ENCODE peak calls at places on chromosomes 7 and 10, in four cellular contexts. U is K562, O is GM12878, Z is HepG2. Q is an unnamed sample.

GRCh38 chr7:81159402-81159801 is 240.6 kb upstream of the SEMA3C start:
- DNase-seq in Z (peak), O (no peak), U (peak), Q (peak)

GRCh38 chr10:127797339-127797738 is 60.4 kb downstream of the FOXI2 start:
- DNase-seq in U (no peak), Z (peak), O (no peak), Q (no peak)

GRCh38 chr7:32536585-32536984 is 41.3 kb downstream of the AVL9 start:
- DNase-seq in U (no peak), O (no peak), Z (no peak), Q (peak)

GRCh38 chr7:157993406-157994105 is 594.1 kb downstream of the PTPRN2 start:
- DNase-seq in U (no peak), O (no peak), Z (no peak), Q (no peak)

GRCh38 chr10:130341325-130341724 is 205.1 kb downstream of the GLRX3 start:
- DNase-seq in O (no peak), Z (no peak), U (peak), Q (no peak)

GRCh38 chr10:89296227-89296648 is 5.6 kb upstream of the IFIT2 start:
- DNase-seq in U (no peak), O (no peak), Z (no peak), Q (no peak)

GRCh38 chr7:12635830-12636229 is 51.6 kb upstream of the ARL4A start:
- DNase-seq in U (no peak), Z (no peak), O (peak), Q (no peak)

GRCh38 chr7:102287082-102287464 is 405 bp downstream of the SH2B2 start:
- DNase-seq in O (no peak), Z (no peak), U (no peak), Q (no peak)

GRCh38 chr10:114181971-114182370 is 2.8 kb downstream of the TDRD1 start:
- DNase-seq in U (no peak), Z (no peak), O (no peak), Q (no peak)

GRCh38 chr10:35356725-35357092 is 20.4 kb downstream of the CCNY start:
- DNase-seq in O (no peak), U (no peak), Z (no peak), Q (no peak)

GRCh38 chr7:158123214-158123613 is 464.4 kb downstream of the PTPRN2 start:
- DNase-seq in Z (no peak), U (no peak), O (no peak), Q (no peak)

GRCh38 chr10:70920519-70920918 is 32.2 kb upstream of the PCBD1 start:
- DNase-seq in Z (no peak), U (no peak), O (no peak), Q (no peak)

GRCh38 chr10:344582-345200 is 209.4 kb downstream of the ZMYND11 start:
- DNase-seq in U (no peak), Z (no peak), O (no peak), Q (no peak)

GRCh38 chr10:73639286-73639685 is 2.0 kb downstream of the MYOZ1 start:
- DNase-seq in Z (no peak), O (no peak), U (no peak), Q (no peak)

GRCh38 chr7:66604198-66604597 is 24.5 kb upstream of the KCTD7 start:
- DNase-seq in U (no peak), O (no peak), Z (peak), Q (no peak)

GRCh38 chr7:83055197-83055596 is 107.5 kb downstream of the PCLO start:
- DNase-seq in O (no peak), U (no peak), Z (no peak), Q (no peak)

GRCh38 chr7:83054472-83054871 is 108.2 kb downstream of the PCLO start:
- DNase-seq in O (no peak), U (no peak), Z (no peak), Q (no peak)

GRCh38 chr7:83065714-83066113 is 97.0 kb downstream of the PCLO start:
- DNase-seq in Z (no peak), U (no peak), O (no peak), Q (no peak)

GRCh38 chr7:83058667-83059066 is 104.0 kb downstream of the PCLO start:
- DNase-seq in U (no peak), O (no peak), Z (no peak), Q (no peak)

DNA sequence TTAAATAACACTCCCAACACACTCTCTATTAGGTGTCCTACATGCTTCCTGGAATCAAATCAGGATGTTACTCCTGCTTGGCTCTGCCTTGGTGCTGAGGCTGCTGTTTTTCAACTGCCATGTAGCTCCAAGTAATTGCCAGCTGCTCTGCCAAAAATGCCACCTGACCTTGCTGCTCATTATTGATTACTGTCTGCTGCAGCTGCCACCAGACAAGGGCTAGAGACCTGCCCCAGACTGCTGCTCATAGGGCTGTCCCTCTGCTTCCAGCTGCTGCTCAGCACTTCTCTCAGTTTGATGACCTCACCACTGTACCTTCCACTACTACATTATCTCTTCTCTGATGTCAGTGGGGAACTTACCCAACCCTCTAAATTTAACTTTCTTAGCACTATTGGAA is 102.5 kb downstream of the PCLO start:
- DNase-seq in Z (no peak), U (no peak), O (no peak), Q (no peak)
- TF ChIP-seq POLR2AphosphoS2 in Z (no peak), U (no peak), O (no peak), Q (no peak)

GRCh38 chr7:17941171-17941490 is 837 bp upstream of the SNX13 start:
- DNase-seq in O (no peak), U (no peak), Z (peak), Q (peak)
- TF ChIP-seq SMC3 in O (no peak), U (no peak), Z (no peak), Q (no peak)

DNA sequence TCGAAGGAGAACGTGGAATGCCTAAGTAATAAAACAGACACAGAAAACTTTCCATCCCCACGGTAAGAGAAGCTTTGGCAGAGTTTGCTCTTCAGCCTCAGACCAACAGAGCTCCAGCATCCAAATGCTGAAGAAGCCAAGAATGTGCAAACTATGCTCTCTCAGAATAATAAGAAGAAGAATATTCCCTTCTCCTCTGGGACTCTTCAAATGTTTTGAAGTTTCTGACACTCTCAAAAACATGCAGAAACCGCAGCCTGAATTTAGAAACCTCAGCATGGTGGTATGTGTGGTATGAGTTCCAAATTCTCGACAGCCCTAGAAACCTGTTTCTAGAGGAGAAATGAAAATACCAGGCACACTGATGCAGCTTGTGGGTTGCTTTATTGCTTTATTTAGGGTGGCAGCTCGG is 113.3 kb downstream of the KCNMA1 start:
- DNase-seq in O (no peak), Z (no peak), U (no peak), Q (no peak)
- TF ChIP-seq POLR2AphosphoS2 in O (no peak), Z (no peak), U (no peak), Q (no peak)

DNA sequence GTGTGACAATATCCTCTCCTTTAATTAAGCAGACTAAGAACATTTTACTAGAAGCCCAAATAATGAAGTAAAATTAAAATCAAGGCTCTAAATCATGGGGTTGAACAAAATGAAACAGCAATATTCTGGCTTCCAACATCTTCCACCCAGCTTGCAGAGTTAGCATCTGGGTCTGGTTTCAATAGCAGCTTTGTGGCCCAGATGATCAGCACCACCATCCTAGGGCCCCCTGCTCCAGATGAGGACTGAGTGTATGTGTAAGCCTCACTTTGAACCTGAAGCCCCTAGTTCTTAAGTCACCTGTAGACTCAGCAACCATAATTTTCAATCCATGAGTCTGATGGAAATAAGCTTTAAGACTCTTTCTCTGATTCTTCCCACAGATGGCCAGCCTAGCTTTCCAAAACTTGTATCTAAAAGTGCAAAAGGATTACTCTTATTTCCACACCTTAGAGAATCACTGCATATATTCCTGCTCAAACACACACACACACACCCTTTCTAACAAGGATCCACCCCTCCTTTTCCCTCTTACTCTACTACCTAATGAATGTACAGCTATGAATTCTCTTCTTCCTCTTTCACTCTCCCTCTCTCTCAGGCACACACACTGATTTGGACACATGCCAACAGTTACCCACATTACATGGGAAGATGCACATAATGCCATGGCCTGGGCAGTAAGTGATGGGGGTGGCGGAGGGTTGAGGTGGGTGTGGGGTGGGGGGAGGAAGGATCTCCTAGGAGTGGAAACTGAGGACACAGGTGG is 3.5 kb downstream of the DENND11 start:
- DNase-seq in U (no peak), O (peak), Z (no peak), Q (no peak)
- TF ChIP-seq SMC3 in U (no peak), O (no peak), Z (no peak), Q (no peak)

Q was measured in A549.